ENCODE peak calls at places on chromosome 22, in four cellular contexts. E, Q, N and G are unnamed samples.

GRCh38 chr22:22408731-22409696 is 99.5 kb downstream of the ZNF280B start:
- DNase-seq in E (no peak), Q (peak; percentile 69), N (peak; percentile 15), G (no peak)

GRCh38 chr22:49320714-49321476 is 506.8 kb downstream of the BRD1 start:
- DNase-seq in N (no peak), Q (peak; percentile 13), E (no peak), G (no peak)

GRCh38 chr22:32202539-32203180 is 2.2 kb downstream of the RFPL2 start:
- DNase-seq in N (peak; percentile 47), E (no peak), Q (peak; percentile 59), G (peak; percentile 77)

GRCh38 chr22:45717787-45718186 is 46.2 kb downstream of the ATXN10 start:
- DNase-seq in E (peak; percentile 50), N (no peak), Q (no peak), G (no peak)

GRCh38 chr22:45893516-45893915 is 83.4 kb downstream of the WNT7B start:
- DNase-seq in E (peak; percentile 9), Q (no peak), N (no peak), G (no peak)

GRCh38 chr22:32556150-32556549 is 81.5 kb downstream of the FBXO7 start:
- DNase-seq in E (no peak), Q (no peak), N (no peak), G (no peak)

GRCh38 chr22:45885941-45886395 is 91.0 kb downstream of the WNT7B start:
- DNase-seq in N (no peak), E (no peak), Q (no peak), G (peak; percentile 30)

GRCh38 chr22:50460942-50461341 is 13.9 kb downstream of the SBF1 start:
- DNase-seq in N (no peak), E (no peak), Q (no peak), G (peak; percentile 52)

GRCh38 chr22:27110985-27111451 is 453.6 kb downstream of the MIAT start:
- DNase-seq in E (no peak), N (peak; percentile 38), Q (no peak), G (peak; percentile 62)

GRCh38 chr22:19285831-19286230 is 5.7 kb downstream of the CLTCL1 start:
- DNase-seq in N (no peak), E (no peak), Q (no peak), G (no peak)

GRCh38 chr22:28802595-28803087 is 2.3 kb upstream of the XBP1 start:
- DNase-seq in E (no peak), Q (no peak), N (no peak), G (no peak)
- H3K4me3 ChIP-seq in E (no peak overlapping the region), Q (no peak overlapping the region), N (no peak overlapping the region), G (no peak overlapping the region)

GRCh38 chr22:20438066-20438677 is 547 bp upstream of the SCARF2 start:
- DNase-seq in E (no peak), Q (peak; percentile 80), N (no peak), G (no peak)

GRCh38 chr22:20438678-20439492 is 1.3 kb upstream of the SCARF2 start:
- DNase-seq in Q (no peak), E (no peak), N (no peak), G (peak; percentile 32)

GRCh38 chr22:20436309-20437252 is 1.0 kb downstream of the SCARF2 start:
- DNase-seq in N (no peak), Q (peak; percentile 72), E (no peak), G (no peak)

GRCh38 chr22:20435436-20436308 is 2.0 kb downstream of the SCARF2 start:
- DNase-seq in N (no peak), Q (no peak), E (no peak), G (no peak)

GRCh38 chr22:20437253-20438065 is at the start of gene SCARF2:
- DNase-seq in Q (peak; percentile 62), E (no peak), N (no peak), G (no peak)
- H3K4me3 ChIP-seq in Q (peak within 1 kb of the TSS; percentile 52), E (peak within 1 kb of the TSS; percentile 98), N (peak within 1 kb of the TSS; percentile 44), G (peak within 1 kb of the TSS; percentile 35)

DNA sequence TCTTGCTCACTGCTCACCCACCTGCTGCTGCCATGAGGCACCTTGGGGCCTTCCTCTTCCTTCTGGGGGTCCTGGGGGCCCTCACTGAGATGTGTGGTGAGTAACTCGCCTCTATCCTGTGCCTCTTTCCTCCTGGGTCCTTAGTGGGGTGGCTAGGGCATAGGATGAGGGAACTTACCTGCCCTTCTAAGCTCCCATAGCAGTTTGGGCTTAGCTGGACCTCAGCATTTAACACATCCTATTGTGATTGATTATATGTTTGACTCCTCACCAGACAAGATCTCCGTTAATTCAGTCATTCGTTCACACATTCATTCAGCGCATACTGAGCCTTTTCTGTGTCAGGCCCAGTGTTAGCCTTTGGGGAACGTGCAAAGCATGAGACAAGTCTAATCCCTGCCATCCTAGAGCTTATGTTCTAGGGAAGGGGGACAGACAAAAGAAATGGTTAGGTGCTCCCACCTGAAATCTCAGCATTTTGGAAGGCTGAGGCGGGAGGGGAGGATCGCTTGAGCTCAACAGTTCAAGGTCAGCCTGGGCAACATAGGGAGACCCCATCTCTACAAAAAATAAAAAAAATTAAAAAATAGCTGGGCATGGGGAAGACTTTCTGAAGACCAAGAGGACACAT is 441 bp downstream of the TCN2 start:
- DNase-seq in Q (no peak), E (no peak), N (no peak), G (no peak)
- H3K4me3 ChIP-seq in Q (peak overlapping the region; percentile 80), E (peak overlapping the region; percentile 59), N (peak overlapping the region; percentile 51), G (peak overlapping the region; percentile 57)

GRCh38 chr22:36156515-36157419 is 3.8 kb downstream of the APOL3 start:
- DNase-seq in N (no peak), Q (no peak), E (no peak), G (no peak)
- H3K4me3 ChIP-seq in N (no peak overlapping the region), Q (no peak overlapping the region), E (peak overlapping the region; percentile 49), G (no peak overlapping the region)

DNA sequence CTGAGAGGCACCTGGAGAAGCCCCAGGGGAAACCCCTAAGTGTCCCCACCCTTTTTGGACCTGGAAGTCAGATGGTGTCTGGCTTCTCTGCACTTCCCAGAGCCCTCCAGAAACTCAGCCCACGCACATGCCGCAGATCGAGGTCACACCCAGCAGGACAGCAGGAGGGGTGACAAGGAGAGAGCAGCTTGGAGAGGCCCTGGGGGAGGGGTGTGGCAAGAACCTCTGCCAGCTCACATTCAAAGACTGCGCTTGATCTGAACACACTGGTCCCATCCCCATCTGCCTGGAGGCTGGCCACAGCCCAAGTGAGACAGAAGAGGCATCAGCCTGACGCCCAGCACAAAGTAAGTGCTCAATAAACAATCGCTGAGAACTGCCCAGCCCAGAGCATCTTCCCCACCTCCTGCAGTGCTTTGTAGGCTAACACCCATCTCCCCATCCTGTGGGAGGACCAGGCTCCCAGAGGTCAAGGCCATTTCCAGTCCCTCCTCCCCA is 21.4 kb downstream of the TMPRSS6 start:
- DNase-seq in N (peak; percentile 21), Q (no peak), E (no peak), G (no peak)
- H3K4me3 ChIP-seq in N (no peak overlapping the region), Q (no peak overlapping the region), E (no peak overlapping the region), G (no peak overlapping the region)

GRCh38 chr22:43722444-43722843 is 89.7 kb downstream of the EFCAB6 start:
- DNase-seq in E (no peak), N (no peak), Q (no peak), G (no peak)
- H3K4me3 ChIP-seq in E (no peak overlapping the region), N (no peak overlapping the region), Q (no peak overlapping the region), G (no peak overlapping the region)